ENCODE peak calls at places on chromosome 2, in four cellular contexts. M is NCI-H2081, Y is kidney tubule cell, I is NB4. L is an unnamed sample.

GRCh38 chr2:224870341-224870740 is 154.2 kb upstream of the CCDC195 start:
- DNase-seq in I (no peak), M (no peak), Y (no peak), L (no peak)

GRCh38 chr2:119616421-119616820 is 62.6 kb upstream of the TMEM177 start:
- DNase-seq in Y (no peak), M (no peak), I (no peak), L (no peak)

GRCh38 chr2:73156539-73157124 is 43.9 kb upstream of the RAB11FIP5 start:
- DNase-seq in Y (peak; percentile 66), I (peak; percentile 67), M (no peak), L (no peak)

GRCh38 chr2:105775809-105776559 is 31.3 kb downstream of the NCK2 start:
- DNase-seq in I (peak; percentile 73), Y (no peak), M (no peak), L (no peak)

GRCh38 chr2:78418041-78418440 is 607.5 kb upstream of the REG3G start:
- DNase-seq in I (no peak), Y (no peak), M (peak; percentile 88), L (no peak)

GRCh38 chr2:40760071-40760666 is 308.3 kb upstream of the SLC8A1 start:
- DNase-seq in M (peak; percentile 75), Y (peak; percentile 63), I (peak; percentile 60), L (peak; percentile 16)

GRCh38 chr2:28972778-28973335 is 8.2 kb upstream of the TOGARAM2 start:
- DNase-seq in Y (no peak), I (no peak), M (no peak), L (no peak)

GRCh38 chr2:20536619-20537422 is 89.9 kb downstream of the RHOB start:
- DNase-seq in Y (no peak), I (no peak), M (no peak), L (no peak)

GRCh38 chr2:171253900-171254447 is 93.3 kb upstream of the TLK1 start:
- DNase-seq in M (no peak), I (no peak), Y (no peak), L (no peak)

L was measured in HL-60.